ENCODE peak calls at places on chromosome 6, in seven cellular contexts. Q is IMR-90, A is trophoblast cell, Y is neuronal stem cell, H is mesenchymal stem cell, V is mesendoderm, E is H1. L is an unnamed sample.

GRCh38 chr6:36320475-36320874 is 16.2 kb downstream of the BNIP5 start:
- DNase-seq in A (peak; percentile 18), V (no peak), E (no peak), Y (no peak), H (no peak), Q (no peak), L (no peak)

GRCh38 chr6:39391182-39391581 is 68.7 kb upstream of the KCNK16 start:
- DNase-seq in Q (no peak), E (no peak), H (no peak), V (no peak), A (no peak), Y (no peak), L (no peak)

GRCh38 chr6:1286972-1287600 is 24.8 kb upstream of the FOXQ1 start:
- DNase-seq in V (no peak), A (peak; percentile 94), Y (no peak), H (peak; percentile 89), E (no peak), Q (peak; percentile 87), L (no peak)

GRCh38 chr6:11096109-11096508 is 2.5 kb downstream of the SMIM13 start:
- DNase-seq in Y (no peak), A (peak; percentile 55), Q (peak; percentile 80), H (peak; percentile 78), E (no peak), V (peak; percentile 82), L (peak; percentile 58)

GRCh38 chr6:92849636-92850035 is 569.7 kb downstream of the EPHA7 start:
- DNase-seq in Y (no peak), H (no peak), Q (no peak), A (peak; percentile 40), V (no peak), E (no peak), L (no peak)

GRCh38 chr6:142333431-142333830 is 31.6 kb downstream of the ADGRG6 start:
- DNase-seq in Y (no peak), V (no peak), E (no peak), H (no peak), Q (no peak), A (no peak), L (no peak)

GRCh38 chr6:69861986-69862385 is 4.4 kb upstream of the COL19A1 start:
- DNase-seq in V (peak; percentile 39), Y (no peak), A (no peak), H (no peak), E (no peak), Q (no peak), L (no peak)

GRCh38 chr6:28907394-28907793 is 16.4 kb downstream of the TRIM27 start:
- DNase-seq in H (peak; percentile 57), V (no peak), Q (peak; percentile 96), A (peak; percentile 38), E (no peak), Y (no peak), L (no peak)

GRCh38 chr6:140897804-140898573 is 1234.7 kb upstream of the GJE1 start:
- DNase-seq in Y (no peak), A (no peak), V (no peak), E (no peak), Q (no peak), H (no peak), L (no peak)

GRCh38 chr6:139295906-139296305 is 4.1 kb upstream of the TXLNB start:
- DNase-seq in H (no peak), Y (no peak), Q (no peak), V (no peak), E (no peak), A (peak; percentile 10), L (no peak)

GRCh38 chr6:158286413-158286812 is 25.9 kb upstream of the TULP4 start:
- DNase-seq in Y (no peak), Q (peak; percentile 87), V (no peak), E (no peak), H (peak; percentile 37), A (peak; percentile 3), L (no peak)

GRCh38 chr6:75210885-75211739 is 5.3 kb upstream of the COL12A1 start:
- DNase-seq in Q (peak; percentile 79), Y (peak; percentile 61), A (peak; percentile 91), E (no peak), H (peak; percentile 76), V (peak; percentile 54), L (no peak)

GRCh38 chr6:111503194-111503593 is 20.2 kb upstream of the REV3L start:
- DNase-seq in E (no peak), Y (no peak), V (peak; percentile 86), A (peak; percentile 95), Q (peak; percentile 22), H (peak; percentile 49), L (no peak)

GRCh38 chr6:151065027-151065815 is 174.5 kb upstream of the AKAP12 start:
- DNase-seq in V (no peak), E (no peak), A (no peak), H (no peak), Q (no peak), Y (no peak), L (no peak)

GRCh38 chr6:55449219-55449618 is 122.0 kb downstream of the GFRAL start:
- DNase-seq in E (no peak), Y (no peak), A (no peak), V (peak; percentile 61), H (no peak), Q (no peak), L (peak; percentile 32)

GRCh38 chr6:112085666-112086065 is 1.6 kb downstream of the TUBE1 start:
- DNase-seq in E (no peak), H (no peak), Y (no peak), V (no peak), A (no peak), Q (no peak), L (no peak)

GRCh38 chr6:71463061-71463460 is 174.4 kb downstream of the OGFRL1 start:
- DNase-seq in E (no peak), Y (no peak), Q (peak; percentile 38), A (peak; percentile 57), H (no peak), V (no peak), L (no peak)

GRCh38 chr6:119540417-119540816 is 190.9 kb upstream of the MAN1A1 start:
- DNase-seq in V (no peak), Q (no peak), E (no peak), H (no peak), Y (no peak), A (no peak), L (no peak)

GRCh38 chr6:79028641-79029314 is 49.3 kb downstream of the PHIP start:
- DNase-seq in Q (no peak), V (no peak), A (peak; percentile 28), E (no peak), Y (no peak), H (no peak), L (no peak)

GRCh38 chr6:131966443-131966842 is 15.3 kb upstream of the CCN2 start:
- DNase-seq in V (no peak), H (peak; percentile 98), E (no peak), A (no peak), Y (no peak), Q (peak; percentile 28), L (no peak)

GRCh38 chr6:101226677-101227135 is 166.8 kb upstream of the GRIK2 start:
- DNase-seq in Q (peak; percentile 3), H (peak; percentile 65), E (peak; percentile 85), Y (peak; percentile 53), V (peak; percentile 91), A (peak; percentile 92), L (peak; percentile 90)

GRCh38 chr6:100458841-100459154 is 5.9 kb downstream of the SIM1 start:
- DNase-seq in Y (no peak), E (no peak), H (no peak), V (no peak), Q (no peak), A (no peak), L (no peak)

GRCh38 chr6:139744891-139745290 is 370.4 kb upstream of the CITED2 start:
- DNase-seq in Y (no peak), E (no peak), Q (no peak), A (no peak), V (no peak), H (no peak), L (no peak)

DNA sequence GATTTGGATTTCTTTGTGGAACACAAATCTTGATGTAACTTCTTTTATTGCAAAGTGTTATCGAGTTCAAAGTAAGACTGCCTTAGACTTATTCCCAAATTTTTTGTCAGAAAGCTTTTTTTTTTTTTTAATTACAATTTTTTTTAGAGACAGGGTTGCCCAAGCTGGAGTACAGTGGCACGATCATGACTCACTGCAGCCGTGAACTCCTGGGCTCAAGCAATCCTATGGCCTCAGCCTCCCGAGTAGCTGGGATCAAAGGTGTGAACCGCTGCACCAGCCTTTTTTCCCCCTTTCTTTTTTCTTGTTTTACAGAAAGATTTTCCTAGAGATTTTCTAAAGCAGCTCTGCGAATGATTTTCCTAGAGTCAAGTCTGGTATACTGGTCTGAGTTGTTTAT is 2.8 kb downstream of the RIOK1 start:
- DNase-seq in H (peak; percentile 24), Q (no peak), Y (no peak), E (no peak), V (no peak), A (no peak), L (no peak)
- H2BK120ac ChIP-seq in H (no peak overlapping the region), Q (no peak overlapping the region), Y (no peak overlapping the region), E (no peak overlapping the region), V (no peak overlapping the region), A (no peak overlapping the region), L (no peak overlapping the region)

GRCh38 chr6:128759901-128760300 is 123.0 kb upstream of the LAMA2 start:
- DNase-seq in Y (no peak), A (no peak), E (no peak), V (no peak), Q (no peak), H (no peak), L (no peak)
- H3K27ac ChIP-seq in Y (no peak overlapping the region), A (no peak overlapping the region), E (no peak overlapping the region), V (no peak overlapping the region), Q (no peak overlapping the region), H (no peak overlapping the region), L (no peak overlapping the region)

GRCh38 chr6:25629202-25629584 is 22.8 kb upstream of the SCGN start:
- DNase-seq in Y (no peak), A (no peak), E (no peak), V (no peak), Q (no peak), H (no peak), L (no peak)

GRCh38 chr6:25627001-25627400 is 25.0 kb upstream of the SCGN start:
- DNase-seq in Q (no peak), A (no peak), Y (no peak), H (no peak), V (peak; percentile 65), E (no peak), L (peak; percentile 66)

GRCh38 chr6:25623874-25624273 is 28.1 kb upstream of the SCGN start:
- DNase-seq in H (no peak), Q (no peak), V (no peak), E (no peak), Y (no peak), A (no peak), L (no peak)

GRCh38 chr6:25630508-25631229 is 21.3 kb upstream of the SCGN start:
- DNase-seq in Q (no peak), Y (no peak), A (no peak), H (no peak), E (no peak), V (peak; percentile 45), L (no peak)

GRCh38 chr6:25628471-25629201 is 23.4 kb upstream of the SCGN start:
- DNase-seq in Y (no peak), H (no peak), Q (no peak), A (no peak), E (no peak), V (no peak), L (no peak)
- H2BK120ac ChIP-seq in Y (no peak overlapping the region), H (no peak overlapping the region), Q (no peak overlapping the region), A (no peak overlapping the region), E (no peak overlapping the region), V (no peak overlapping the region), L (no peak overlapping the region)

GRCh38 chr6:105227292-105227628 is 47.4 kb upstream of the POPDC3 start:
- DNase-seq in H (no peak), E (no peak), V (no peak), Q (no peak), A (no peak), Y (no peak), L (no peak)
- H3K27ac ChIP-seq in H (no peak overlapping the region), E (no peak overlapping the region), V (no peak overlapping the region), Q (no peak overlapping the region), A (no peak overlapping the region), Y (no peak overlapping the region), L (no peak overlapping the region)

GRCh38 chr6:135759831-135760230 is 91.7 kb upstream of the PDE7B start:
- DNase-seq in H (no peak), Y (no peak), Q (peak; percentile 41), A (peak; percentile 52), E (peak; percentile 2), V (peak; percentile 35), L (no peak)
- H2BK120ac ChIP-seq in H (no peak overlapping the region), Y (no peak overlapping the region), Q (no peak overlapping the region), A (no peak overlapping the region), E (no peak overlapping the region), V (no peak overlapping the region), L (no peak overlapping the region)

L was measured in H9.